ENCODE peak calls at places on chromosomes 12 and 14, in six cellular contexts. W is CD8-positive, alpha-beta memory T cell; N is head of caudate nucleus; L is stimulated activated CD4-positive, alpha-beta T cell treated with anti-CD3 and anti-CD28 coated beads, Interleukin-12 subunit alpha, Interleukin-12 subunit beta, amount 100 ng/mL, for 24 hours; I is COR-L47; M is left cardiac atrium. U is an unnamed sample.

GRCh38 chr12:100675432-100675831 is 101.9 kb downstream of the GAS2L3 start:
- DNase-seq in W (no peak), I (peak), M (peak), L (no peak), N (no peak), U (no peak)

GRCh38 chr14:87745507-87746118 is 247.4 kb downstream of the GALC start:
- DNase-seq in N (no peak), W (no peak), L (no peak), I (peak), M (no peak), U (no peak)

GRCh38 chr12:17793854-17794253 is 296.1 kb downstream of the RERGL start:
- DNase-seq in M (no peak), N (no peak), L (no peak), I (no peak), W (no peak), U (no peak)

GRCh38 chr14:101965796-101966718 is 1.7 kb downstream of the DYNC1H1 start:
- DNase-seq in M (no peak), L (no peak), W (no peak), I (no peak), N (no peak), U (no peak)

GRCh38 chr12:27020761-27021160 is 1.6 kb upstream of the MED21 start:
- DNase-seq in M (no peak), N (no peak), L (no peak), W (no peak), I (no peak), U (no peak)

GRCh38 chr12:112140728-112141127 is 15.4 kb downstream of the TRAFD1 start:
- DNase-seq in M (no peak), W (no peak), I (no peak), L (no peak), N (no peak), U (no peak)

GRCh38 chr12:29961231-29961630 is 177.5 kb upstream of the TMTC1 start:
- DNase-seq in N (no peak), L (no peak), W (no peak), I (no peak), M (no peak), U (no peak)

GRCh38 chr14:44788612-44789011 is 173.1 kb downstream of the KLHL28 start:
- DNase-seq in N (no peak), L (no peak), I (no peak), M (no peak), W (no peak), U (no peak)

GRCh38 chr14:38342803-38343202 is 86.9 kb upstream of the CLEC14A start:
- DNase-seq in L (no peak), N (no peak), W (no peak), I (no peak), M (no peak), U (no peak)

GRCh38 chr12:56995930-56996496 is 10.3 kb downstream of the ZBTB39 start:
- DNase-seq in M (no peak), N (no peak), L (no peak), I (no peak), W (no peak), U (no peak)

GRCh38 chr12:110637869-110638441 is 24.0 kb downstream of the TCTN1 start:
- DNase-seq in W (no peak), L (no peak), M (peak), N (no peak), I (no peak), U (no peak)

GRCh38 chr12:810635-811415 is 58.4 kb downstream of the WNK1 start:
- DNase-seq in W (no peak), N (no peak), I (no peak), L (no peak), M (no peak), U (no peak)

GRCh38 chr12:23921099-23921846 is 28.2 kb downstream of the SOX5 start:
- DNase-seq in W (no peak), I (no peak), N (no peak), L (no peak), M (no peak), U (no peak)

GRCh38 chr14:70171719-70172118 is 17.0 kb downstream of the SLC8A3 start:
- DNase-seq in L (no peak), N (no peak), I (no peak), M (no peak), W (no peak), U (no peak)

GRCh38 chr12:20011200-20011599 is 357.1 kb upstream of the PDE3A start:
- DNase-seq in M (no peak), W (no peak), N (no peak), L (no peak), I (peak), U (no peak)

GRCh38 chr12:57881035-57881973 is 34.8 kb upstream of the CTDSP2 start:
- DNase-seq in L (no peak), W (no peak), N (no peak), M (no peak), I (no peak), U (no peak)

GRCh38 chr12:108145011-108145410 is 15.9 kb downstream of the WSCD2 start:
- DNase-seq in N (no peak), I (no peak), L (no peak), M (no peak), W (no peak), U (no peak)

GRCh38 chr14:106586098-106586704 is 1059.8 kb downstream of the TMEM121 start:
- DNase-seq in M (peak), I (no peak), N (no peak), L (peak), W (peak), U (peak)

GRCh38 chr12:12466157-12466556 is 96.5 kb downstream of the DUSP16 start:
- DNase-seq in M (no peak), I (no peak), W (peak), L (no peak), N (no peak), U (no peak)